ENCODE peak calls at places on chromosomes 4 and X, in six cellular contexts. F is mammary epithelial cell, B is dorsolateral prefrontal cortex, P is mesothelial cell of epicardium, J is astrocyte of the cerebellum, Z is GM10248. X is an unnamed sample.

GRCh38 chr4:6641971-6642320 is 1.5 kb downstream of the MRFAP1 start:
- DNase-seq in F (no peak), B (no peak), P (no peak), J (no peak), Z (no peak), X (no peak)

GRCh38 chrX:41250867-41251266 is 83.1 kb upstream of the DDX3X start:
- DNase-seq in F (no peak), B (no peak), P (no peak), J (no peak), Z (no peak), X (no peak)

GRCh38 chr4:99090511-99090910 is 1.9 kb upstream of the ADH5 start:
- DNase-seq in F (no peak), B (no peak), P (no peak), J (no peak), Z (no peak), X (no peak)

GRCh38 chrX:49186125-49187027 is at the start of gene PRICKLE3:
- DNase-seq in F (peak; percentile 60), B (no peak), P (peak; percentile 66), J (no peak), Z (peak; percentile 82), X (peak; percentile 50)

GRCh38 chrX:15277594-15277993 is 7.7 kb upstream of the ASB9 start:
- DNase-seq in F (no peak), B (no peak), P (no peak), J (no peak), Z (no peak), X (no peak)

GRCh38 chr4:93633721-93634120 is 194.8 kb upstream of the ATOH1 start:
- DNase-seq in F (no peak), B (no peak), P (no peak), J (no peak), Z (no peak), X (no peak)

GRCh38 chr4:87659247-87659931 is 9.3 kb downstream of the DMP1 start:
- DNase-seq in F (peak; percentile 61), B (no peak), P (no peak), J (no peak), Z (no peak), X (no peak)

GRCh38 chr4:142463195-142463594 is 382.9 kb downstream of the INPP4B start:
- DNase-seq in F (no peak), B (no peak), P (no peak), J (peak; percentile 93), Z (no peak), X (no peak)

DNA sequence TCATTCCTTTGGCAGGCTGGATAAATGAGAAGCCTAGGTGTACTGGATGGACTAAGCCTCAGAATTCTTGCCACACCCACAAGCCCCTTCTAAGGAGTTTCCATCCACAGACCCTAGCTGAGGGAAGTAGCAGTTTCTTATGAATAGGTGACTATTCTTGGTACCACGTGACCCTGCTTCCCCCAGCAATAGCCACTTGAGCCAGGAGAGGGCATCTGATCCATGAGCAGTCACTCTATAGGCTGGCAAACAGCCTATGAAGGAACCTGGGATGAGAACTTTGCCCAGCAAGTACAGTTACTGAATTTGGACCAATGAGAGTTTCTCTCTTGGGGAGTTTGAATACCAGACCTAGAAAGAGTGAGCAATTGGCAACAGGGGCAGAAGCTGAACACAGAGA is 84.0 kb downstream of the RTL9 start:
- DNase-seq in F (peak; percentile 35), B (no peak), P (no peak), J (no peak), Z (no peak), X (no peak)
- TF ChIP-seq CTCF in F (peak; percentile 33), B (no peak), P (peak; percentile 26), J (peak; percentile 36), Z (no peak), X (peak; percentile 50)

GRCh38 chrX:39145859-39146258 is 344.6 kb downstream of the MID1IP1 start:
- DNase-seq in F (no peak), B (no peak), P (no peak), J (no peak), Z (no peak), X (no peak)

GRCh38 chrX:39150210-39150609 is 349.0 kb downstream of the MID1IP1 start:
- DNase-seq in F (no peak), B (no peak), P (no peak), J (no peak), Z (no peak), X (no peak)

GRCh38 chrX:39149761-39150160 is 348.5 kb downstream of the MID1IP1 start:
- DNase-seq in F (peak; percentile 12), B (peak; percentile 49), P (peak; percentile 76), J (no peak), Z (peak; percentile 41), X (peak; percentile 61)

GRCh38 chrX:39152106-39152649 is 350.9 kb downstream of the MID1IP1 start:
- DNase-seq in F (no peak), B (no peak), P (peak; percentile 70), J (no peak), Z (peak; percentile 46), X (peak; percentile 66)

DNA sequence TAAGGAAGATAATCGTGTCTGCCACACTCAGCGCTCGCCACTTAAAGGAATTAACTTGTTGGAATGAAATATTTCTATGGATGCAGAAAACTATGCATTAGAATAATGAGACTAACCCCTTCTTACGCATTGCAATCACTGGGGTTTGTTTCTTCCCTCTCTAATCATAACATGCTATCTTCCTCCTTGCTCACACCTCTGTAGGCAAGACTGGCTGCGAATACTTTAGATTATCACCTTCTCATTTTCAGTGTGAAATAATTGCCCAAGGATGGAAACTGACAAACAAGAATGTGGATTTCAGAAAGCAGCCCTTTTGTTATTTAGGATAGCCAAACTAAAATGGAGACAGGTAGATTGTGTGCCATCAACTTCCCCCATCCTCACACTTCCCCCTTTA is 349.4 kb downstream of the MID1IP1 start:
- DNase-seq in F (no peak), B (no peak), P (no peak), J (no peak), Z (no peak), X (no peak)
- TF ChIP-seq CTCF in F (no peak), B (no peak), P (no peak), J (no peak), Z (no peak), X (no peak)

GRCh38 chrX:9871871-9872270 is 85.6 kb downstream of the SHROOM2 start:
- DNase-seq in F (no peak), B (no peak), P (no peak), J (no peak), Z (no peak), X (no peak)

GRCh38 chrX:9874483-9874882 is 88.3 kb downstream of the SHROOM2 start:
- DNase-seq in F (no peak), B (no peak), P (no peak), J (no peak), Z (no peak), X (no peak)

GRCh38 chrX:9873360-9873759 is 87.1 kb downstream of the SHROOM2 start:
- DNase-seq in F (no peak), B (no peak), P (no peak), J (no peak), Z (no peak), X (no peak)

GRCh38 chrX:9875801-9876200 is 89.6 kb downstream of the SHROOM2 start:
- DNase-seq in F (no peak), B (no peak), P (no peak), J (no peak), Z (no peak), X (no peak)

GRCh38 chrX:9873952-9874351 is 87.7 kb downstream of the SHROOM2 start:
- DNase-seq in F (no peak), B (no peak), P (no peak), J (no peak), Z (peak; percentile 56), X (no peak)
- TF ChIP-seq CTCF in F (peak; percentile 63), B (peak; percentile 62), P (peak; percentile 25), J (peak; percentile 48), Z (peak; percentile 58), X (peak; percentile 60)

GRCh38 chr4:153346031-153346430 is 1.5 kb downstream of the MND1 start:
- DNase-seq in F (no peak), B (no peak), P (no peak), J (no peak), Z (no peak), X (no peak)

GRCh38 chr4:153345011-153345981 is 808 bp downstream of the MND1 start:
- DNase-seq in F (peak; percentile 74), B (no peak), P (peak; percentile 47), J (no peak), Z (peak; percentile 36), X (peak; percentile 12)

GRCh38 chr4:153348006-153348405 is 3.5 kb downstream of the MND1 start:
- DNase-seq in F (no peak), B (no peak), P (no peak), J (no peak), Z (no peak), X (no peak)

GRCh38 chr4:153347117-153347516 is 2.6 kb downstream of the MND1 start:
- DNase-seq in F (no peak), B (no peak), P (no peak), J (no peak), Z (no peak), X (no peak)

GRCh38 chr4:153346563-153346962 is 2.1 kb downstream of the MND1 start:
- DNase-seq in F (no peak), B (no peak), P (no peak), J (no peak), Z (no peak), X (no peak)
- TF ChIP-seq CTCF in F (peak; percentile 12), B (no peak), P (no peak), J (peak; percentile 32), Z (no peak), X (no peak)

DNA sequence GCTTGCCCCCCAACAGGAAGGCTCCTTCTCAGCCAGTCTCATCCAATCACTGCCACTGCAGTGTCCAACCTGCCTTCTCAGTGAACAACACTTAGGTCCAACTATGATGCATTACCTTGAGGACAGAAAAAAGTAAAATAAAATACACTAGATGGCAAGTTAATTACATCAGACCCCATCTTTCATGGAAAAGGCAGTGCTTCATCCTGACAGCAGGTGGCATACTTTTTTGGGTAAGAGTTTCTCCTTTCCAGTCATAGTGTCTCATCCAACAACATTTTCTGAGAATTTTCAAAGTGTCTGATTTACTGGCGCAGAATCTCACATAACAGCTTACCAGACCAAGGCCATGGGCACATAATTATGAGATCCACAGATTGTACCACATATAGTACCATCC is 1742.8 kb downstream of the PCDH7 start:
- DNase-seq in F (no peak), B (no peak), P (no peak), J (no peak), Z (no peak), X (no peak)
- TF ChIP-seq CTCF in F (peak; percentile 61), B (no peak), P (peak; percentile 37), J (peak; percentile 42), Z (peak; percentile 19), X (peak; percentile 55)

X was measured in neural crest cell.